ENCODE peak calls at places on chromosome 13, in four cellular contexts. Y, F, H and B are unnamed samples.

GRCh38 chr13:35987572-35988513 is 143.3 kb downstream of the DCLK1 start:
- DNase-seq in Y (no peak), F (no peak), H (no peak), B (no peak)

GRCh38 chr13:29111446-29111845 is 291.3 kb downstream of the MTUS2 start:
- DNase-seq in Y (no peak), F (no peak), H (no peak), B (no peak)

GRCh38 chr13:41284512-41285288 is 21.3 kb upstream of the MTRF1 start:
- DNase-seq in Y (no peak), F (no peak), H (no peak), B (no peak)

GRCh38 chr13:100184095-100184494 is 95.2 kb downstream of the PCCA start:
- DNase-seq in Y (no peak), F (no peak), H (no peak), B (no peak)

GRCh38 chr13:49954674-49955455 is 18.7 kb upstream of the SPRYD7 start:
- DNase-seq in Y (no peak), F (no peak), H (no peak), B (peak; percentile 51)

GRCh38 chr13:102696465-102696864 is 1.6 kb upstream of the METTL21C start:
- DNase-seq in Y (no peak), F (no peak), H (no peak), B (no peak)

GRCh38 chr13:108227651-108228272 is 9.6 kb downstream of the ABHD13 start:
- DNase-seq in Y (peak; percentile 42), F (no peak), H (no peak), B (peak; percentile 51)

GRCh38 chr13:92838786-92839185 is 387.8 kb upstream of the GPC6 start:
- DNase-seq in Y (no peak), F (no peak), H (peak; percentile 35), B (no peak)

GRCh38 chr13:46317120-46317519 is 69.9 kb downstream of the RUBCNL start:
- DNase-seq in Y (no peak), F (no peak), H (no peak), B (no peak)

GRCh38 chr13:65913173-65913572 is 1317.0 kb downstream of the PCDH9 start:
- DNase-seq in Y (no peak), F (no peak), H (no peak), B (no peak)

GRCh38 chr13:74136089-74136658 is 2.0 kb upstream of the KLF12 start:
- DNase-seq in Y (peak; percentile 44), F (peak; percentile 21), H (peak; percentile 15), B (peak; percentile 55)

GRCh38 chr13:95100525-95101121 is 200.6 kb downstream of the ABCC4 start:
- DNase-seq in Y (no peak), F (no peak), H (peak; percentile 45), B (no peak)

GRCh38 chr13:60431108-60431700 is 34.2 kb downstream of the TDRD3 start:
- DNase-seq in Y (peak; percentile 76), F (no peak), H (peak; percentile 6), B (no peak)

GRCh38 chr13:109700176-109700575 is 86.2 kb downstream of the IRS2 start:
- DNase-seq in Y (peak; percentile 49), F (peak; percentile 49), H (peak; percentile 17), B (peak; percentile 87)

GRCh38 chr13:106121173-106121754 is 414.2 kb downstream of the EFNB2 start:
- DNase-seq in Y (no peak), F (no peak), H (no peak), B (no peak)

GRCh38 chr13:42380420-42381164 is 108.6 kb downstream of the AKAP11 start:
- DNase-seq in Y (no peak), F (no peak), H (no peak), B (peak; percentile 52)

GRCh38 chr13:33278923-33279322 is 6.6 kb downstream of the STARD13 start:
- DNase-seq in Y (no peak), F (no peak), H (no peak), B (no peak)

GRCh38 chr13:75312884-75313520 is 169.0 kb downstream of the TBC1D4 start:
- DNase-seq in Y (no peak), F (no peak), H (no peak), B (no peak)

GRCh38 chr13:32859893-32860292 is 156.3 kb upstream of the KL start:
- DNase-seq in Y (no peak), F (no peak), H (no peak), B (no peak)

GRCh38 chr13:99373436-99373835 is 66.2 kb upstream of the GPR183 start:
- DNase-seq in Y (no peak), F (no peak), H (no peak), B (no peak)